ENCODE peak calls at places on chromosomes 1 and 21, in six cellular contexts. T, I, G, M, J and D are unnamed samples.
A peak's percentile ranks its signal among the peaks of the same experiment; 100 is the strongest.

GRCh38 chr21:30831194-30831765 is 1.7 kb upstream of the KRTAP7-1 start:
- DNase-seq in J (no peak), G (peak; percentile 50), M (no peak), I (peak; percentile 65), T (peak; percentile 11), D (no peak)

GRCh38 chr1:19435851-19436465 is 49.4 kb downstream of the CAPZB start:
- DNase-seq in G (peak; percentile 62), J (peak; percentile 75), I (peak; percentile 45), M (no peak), T (peak; percentile 83), D (no peak)

GRCh38 chr1:17207966-17208418 is 3.1 kb downstream of the PADI1 start:
- DNase-seq in J (peak; percentile 68), M (peak; percentile 51), I (peak; percentile 89), G (peak; percentile 92), T (peak; percentile 67), D (no peak)

GRCh38 chr1:21942464-21942863 is 5.4 kb upstream of the HSPG2 start:
- DNase-seq in J (no peak), M (no peak), I (no peak), T (no peak), G (no peak), D (no peak)

GRCh38 chr1:153746174-153746573 is 18.3 kb downstream of the INTS3 start:
- DNase-seq in T (no peak), M (no peak), G (no peak), J (no peak), I (no peak), D (no peak)

GRCh38 chr1:9184749-9185148 is 49.8 kb upstream of the H6PD start:
- DNase-seq in M (no peak), J (no peak), I (no peak), T (no peak), G (no peak), D (no peak)

GRCh38 chr1:81802601-81803422 is 2.1 kb downstream of the ADGRL2 start:
- DNase-seq in G (peak; percentile 64), T (peak; percentile 61), M (peak; percentile 52), I (no peak), J (peak; percentile 44), D (no peak)

GRCh38 chr1:94228640-94229375 is 8.6 kb downstream of the ARHGAP29 start:
- DNase-seq in G (no peak), I (no peak), M (no peak), J (peak; percentile 25), T (peak; percentile 51), D (no peak)

GRCh38 chr1:65963161-65963888 is 170.6 kb downstream of the PDE4B start:
- DNase-seq in M (no peak), T (no peak), J (no peak), G (no peak), I (no peak), D (no peak)

GRCh38 chr21:31630062-31630711 is 29.3 kb upstream of the SOD1 start:
- DNase-seq in J (peak; percentile 13), T (peak; percentile 98), G (peak; percentile 96), M (peak; percentile 72), I (no peak), D (no peak)

GRCh38 chr1:202283991-202284390 is 57.7 kb downstream of the UBE2T start:
- DNase-seq in J (peak; percentile 86), I (no peak), M (no peak), G (peak; percentile 100), T (peak; percentile 42), D (no peak)

GRCh38 chr1:33152685-33153432 is 29.0 kb downstream of the TRIM62 start:
- DNase-seq in J (peak; percentile 80), T (no peak), M (no peak), G (no peak), I (no peak), D (no peak)

GRCh38 chr1:75673399-75673798 is 51.1 kb upstream of the ACADM start:
- DNase-seq in G (no peak), I (no peak), M (no peak), J (no peak), T (no peak), D (no peak)